ENCODE peak calls at places on chromosomes 12 and 14, in six cellular contexts. O is brain microvascular endothelial cell, I is left lung, D is neural progenitor cell, G is suprapubic skin, W is right lobe of liver. Z is an unnamed sample.

GRCh38 chr14:83463500-83464098 is 1929.9 kb upstream of the SEL1L start:
- DNase-seq in O (peak), I (no peak), D (peak), G (no peak), W (no peak), Z (no peak)

GRCh38 chr14:25180221-25180620 is 130.3 kb upstream of the STXBP6 start:
- DNase-seq in O (no peak), I (no peak), D (no peak), G (no peak), W (no peak), Z (no peak)

GRCh38 chr14:35257809-35258208 is 34.4 kb upstream of the PSMA6 start:
- DNase-seq in O (peak), I (no peak), D (no peak), G (no peak), W (no peak), Z (no peak)

GRCh38 chr12:103903979-103904378 is 26.2 kb upstream of the HSP90B1 start:
- DNase-seq in O (no peak), I (no peak), D (no peak), G (no peak), W (no peak), Z (no peak)

GRCh38 chr12:4279120-4279690 is 5.6 kb downstream of the CCND2 start:
- DNase-seq in O (no peak), I (no peak), D (no peak), G (no peak), W (no peak), Z (no peak)

GRCh38 chr12:110314308-110314707 is 33.3 kb downstream of the ATP2A2 start:
- DNase-seq in O (no peak), I (no peak), D (no peak), G (no peak), W (no peak), Z (no peak)

GRCh38 chr14:21974741-21975140 is 301.1 kb upstream of the OR4E1 start:
- DNase-seq in O (no peak), I (no peak), D (no peak), G (no peak), W (no peak), Z (no peak)

GRCh38 chr14:88598097-88598675 is 35.3 kb downstream of the ZC3H14 start:
- DNase-seq in O (no peak), I (no peak), D (no peak), G (no peak), W (no peak), Z (no peak)

GRCh38 chr12:109418848-109419474 is 58.1 kb downstream of the KCTD10 start:
- DNase-seq in O (no peak), I (no peak), D (no peak), G (no peak), W (no peak), Z (no peak)

GRCh38 chr12:19415563-19415962 is 23.7 kb upstream of the AEBP2 start:
- DNase-seq in O (no peak), I (no peak), D (no peak), G (no peak), W (no peak), Z (no peak)

GRCh38 chr12:132151766-132152410 is 7.6 kb downstream of the NOC4L start:
- DNase-seq in O (no peak), I (no peak), D (no peak), G (peak), W (peak), Z (no peak)

GRCh38 chr12:75623631-75624118 is 112.3 kb upstream of the KRR1 start:
- DNase-seq in O (peak), I (no peak), D (no peak), G (no peak), W (no peak), Z (no peak)

GRCh38 chr12:85273411-85274075 is 6.5 kb upstream of the ALX1 start:
- DNase-seq in O (no peak), I (peak), D (peak), G (no peak), W (no peak), Z (no peak)

GRCh38 chr14:72049462-72049861 is 117.2 kb downstream of the RGS6 start:
- DNase-seq in O (no peak), I (no peak), D (no peak), G (no peak), W (no peak), Z (no peak)

GRCh38 chr12:113464852-113465719 is 6.6 kb downstream of the LHX5 start:
- DNase-seq in O (no peak), I (no peak), D (peak), G (no peak), W (no peak), Z (no peak)

GRCh38 chr14:71321556-71322315 is 414.5 kb downstream of the PCNX1 start:
- DNase-seq in O (peak), I (no peak), D (peak), G (no peak), W (no peak), Z (no peak)

GRCh38 chr12:95942106-95942531 is 295 bp downstream of the CCDC38 start:
- DNase-seq in O (no peak), I (no peak), D (no peak), G (no peak), W (no peak), Z (no peak)

GRCh38 chr12:29159690-29160089 is 10.6 kb downstream of the FAR2 start:
- DNase-seq in O (no peak), I (no peak), D (no peak), G (no peak), W (no peak), Z (no peak)

GRCh38 chr12:118064608-118065007 is 3.6 kb upstream of the WSB2 start:
- DNase-seq in O (no peak), I (no peak), D (peak), G (no peak), W (no peak), Z (no peak)

GRCh38 chr12:2609020-2609419 is 185.8 kb upstream of the FKBP4 start:
- DNase-seq in O (no peak), I (peak), D (no peak), G (no peak), W (no peak), Z (no peak)

GRCh38 chr12:49706351-49707126 is 666 bp downstream of the FMNL3 start:
- DNase-seq in O (peak), I (peak), D (peak), G (peak), W (peak), Z (no peak)

DNA sequence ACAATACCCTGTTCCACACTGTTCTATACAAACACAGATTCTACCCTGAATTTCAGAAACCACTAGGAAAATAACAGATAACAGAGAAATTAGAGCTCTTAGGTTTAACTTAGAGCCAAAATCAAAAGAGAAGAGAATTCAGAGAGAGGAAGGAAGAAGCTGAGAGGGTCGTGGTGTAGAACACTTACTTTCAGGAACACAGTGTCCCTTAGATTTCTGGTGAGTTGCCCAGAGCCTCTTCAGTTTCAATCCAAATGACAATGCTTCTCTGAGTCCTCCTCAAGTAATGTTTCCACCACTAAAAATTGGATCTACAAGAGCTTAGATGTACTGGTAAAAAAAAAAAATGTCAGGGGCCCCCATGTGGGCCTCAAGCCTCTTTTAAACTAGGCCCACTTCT is 2.6 kb downstream of the YAF2 start:
- DNase-seq in O (no peak), I (no peak), D (no peak), G (no peak), W (no peak), Z (no peak)
- H3K27ac ChIP-seq in O (no peak), I (no peak), D (no peak), G (peak), W (peak), Z (peak)

GRCh38 chr14:90788031-90788430 is 28.2 kb downstream of the TTC7B start:
- DNase-seq in O (no peak), I (no peak), D (no peak), G (peak), W (no peak), Z (no peak)

GRCh38 chr14:90784621-90785270 is 31.5 kb downstream of the TTC7B start:
- DNase-seq in O (no peak), I (no peak), D (no peak), G (peak), W (no peak), Z (no peak)

GRCh38 chr14:90783344-90783743 is 32.9 kb downstream of the TTC7B start:
- DNase-seq in O (no peak), I (no peak), D (no peak), G (no peak), W (no peak), Z (no peak)

GRCh38 chr14:90785876-90786450 is 30.3 kb downstream of the TTC7B start:
- DNase-seq in O (no peak), I (no peak), D (no peak), G (peak), W (no peak), Z (no peak)

GRCh38 chr14:90785474-90785873 is 30.8 kb downstream of the TTC7B start:
- DNase-seq in O (peak), I (no peak), D (no peak), G (peak), W (no peak), Z (no peak)
- TF ChIP-seq CTCF in O (peak), I (no peak), D (peak), G (no peak), W (peak), Z (no peak)

GRCh38 chr14:68879321-68879781 is 86.5 kb upstream of the ZFP36L1 start:
- DNase-seq in O (no peak), I (no peak), D (no peak), G (peak), W (no peak), Z (no peak)

GRCh38 chr14:68877993-68878575 is 85.2 kb upstream of the ZFP36L1 start:
- DNase-seq in O (no peak), I (no peak), D (no peak), G (peak), W (no peak), Z (no peak)

GRCh38 chr14:68880581-68881105 is 87.8 kb upstream of the ZFP36L1 start:
- DNase-seq in O (no peak), I (no peak), D (no peak), G (peak), W (no peak), Z (no peak)

GRCh38 chr14:68879841-68880575 is 87.1 kb upstream of the ZFP36L1 start:
- DNase-seq in O (no peak), I (no peak), D (no peak), G (peak), W (no peak), Z (no peak)

GRCh38 chr14:68878908-68879307 is 86.0 kb upstream of the ZFP36L1 start:
- DNase-seq in O (no peak), I (no peak), D (no peak), G (no peak), W (no peak), Z (no peak)
- H3K27ac ChIP-seq in O (no peak), I (no peak), D (no peak), G (no peak), W (no peak), Z (no peak)

DNA sequence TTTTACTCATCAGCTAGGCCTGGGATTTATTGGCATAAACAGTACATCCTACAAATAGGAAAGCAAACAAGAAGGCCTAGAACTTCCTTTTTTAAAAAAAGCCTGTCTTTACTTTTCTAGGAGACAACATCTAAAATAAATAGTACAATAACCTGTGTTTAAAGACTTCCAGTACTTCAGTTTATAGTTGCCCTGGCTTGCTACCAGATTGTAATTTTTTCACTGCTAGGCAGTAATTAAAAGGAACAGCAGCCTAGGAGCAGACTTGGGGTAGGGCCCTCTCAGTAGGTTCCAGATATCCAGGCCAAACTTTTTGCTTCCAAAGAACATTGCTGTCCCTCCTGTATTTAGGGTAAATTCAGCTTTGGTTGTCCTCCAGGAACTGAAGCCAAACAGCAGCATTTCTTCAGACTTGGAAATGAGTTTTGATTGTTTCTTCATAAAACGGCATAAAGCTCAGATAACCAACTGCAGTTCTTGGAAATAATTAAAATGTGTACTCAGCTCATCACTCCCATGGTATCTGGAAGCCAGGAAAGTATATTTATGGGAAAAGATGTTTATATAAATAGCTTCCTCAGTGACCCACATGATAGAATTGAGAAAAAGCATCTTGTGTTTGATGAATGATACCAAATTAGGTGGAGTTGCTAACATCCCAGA is 61.7 kb downstream of the PPP1R36 start:
- DNase-seq in O (no peak), I (no peak), D (no peak), G (no peak), W (no peak), Z (no peak)
- TF ChIP-seq CTCF in O (no peak), I (no peak), D (no peak), G (no peak), W (no peak), Z (no peak)

GRCh38 chr12:57164966-57165365 is 17.5 kb upstream of the LRP1-AS start:
- DNase-seq in O (peak), I (no peak), D (no peak), G (no peak), W (no peak), Z (no peak)
- H3K27ac ChIP-seq in O (no peak), I (no peak), D (no peak), G (no peak), W (no peak), Z (no peak)

DNA sequence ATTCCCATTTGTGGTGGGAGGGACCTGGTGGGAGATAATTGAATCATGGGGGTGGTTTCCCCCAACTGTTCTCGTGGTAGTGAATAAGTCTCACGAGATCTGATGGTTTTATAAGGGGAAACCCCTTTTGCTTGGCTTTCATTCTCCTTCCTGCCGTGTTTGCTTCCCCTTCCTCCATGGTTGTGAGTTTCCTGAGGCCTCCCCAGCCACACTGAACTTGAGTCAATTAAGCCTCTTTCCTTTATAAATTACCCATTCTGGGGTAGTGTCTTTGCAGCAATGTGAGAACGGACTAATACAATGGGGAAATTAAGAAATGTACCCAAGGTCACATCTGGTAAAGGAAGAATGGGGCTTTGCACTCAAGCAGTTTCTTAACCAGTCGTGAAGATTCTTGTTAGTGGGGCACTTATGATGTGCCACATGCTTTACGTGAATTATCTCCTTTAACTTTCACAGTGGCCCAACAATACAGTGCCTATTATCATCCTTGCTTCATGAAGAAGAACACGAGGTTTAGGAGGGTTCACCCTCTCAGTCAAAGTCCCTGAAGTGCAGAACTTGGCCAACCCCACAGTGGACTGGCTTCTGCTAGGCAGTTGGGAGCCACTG is 234.3 kb downstream of the EFCAB11 start:
- DNase-seq in O (no peak), I (no peak), D (no peak), G (no peak), W (no peak), Z (no peak)
- TF ChIP-seq CTCF in O (no peak), I (no peak), D (no peak), G (no peak), W (no peak), Z (no peak)